ENCODE peak calls at places on chromosomes 7 and 10, in eight cellular contexts. Y, D, L, H, B, T, J and Q are unnamed samples. For H3K27me3, the result is how much of the 10 kb centered on the place peaks cover.

GRCh38 chr7:111741811-111742240 is 179.5 kb upstream of the IMMP2L start:
- DNase-seq in Y (peak), L (peak), T (peak), B (no peak), J (peak), D (peak), H (peak), Q (peak)

GRCh38 chr7:157471259-157472125 is 134.7 kb downstream of the DNAJB6 start:
- DNase-seq in J (no peak), B (no peak), D (no peak), H (no peak), L (peak), T (peak), Y (no peak), Q (no peak)

GRCh38 chr10:70412356-70412755 is 8.4 kb downstream of the EIF4EBP2 start:
- DNase-seq in T (no peak), H (no peak), L (no peak), J (no peak), Y (no peak), D (no peak), B (no peak), Q (no peak)

GRCh38 chr10:128047337-128047736 is 78.9 kb downstream of the MKI67 start:
- DNase-seq in J (peak), B (no peak), D (peak), L (peak), Y (peak), H (peak), T (peak), Q (peak)

GRCh38 chr7:151497306-151497871 is 22.3 kb downstream of the RHEB start:
- DNase-seq in D (no peak), B (no peak), L (no peak), T (no peak), H (no peak), Y (no peak), J (no peak), Q (no peak)

GRCh38 chr7:84188811-84189405 is 5.7 kb downstream of the SEMA3A start:
- DNase-seq in Y (no peak), T (no peak), L (no peak), D (no peak), H (peak), B (no peak), J (peak), Q (peak)

GRCh38 chr7:77330169-77330882 is 85.8 kb downstream of the GSAP start:
- DNase-seq in L (no peak), J (peak), Y (no peak), T (peak), D (no peak), B (no peak), H (peak), Q (peak)

GRCh38 chr7:95952851-95953250 is 180.5 kb downstream of the DYNC1I1 start:
- DNase-seq in J (no peak), D (no peak), H (no peak), L (no peak), Y (no peak), B (no peak), T (no peak), Q (peak)

GRCh38 chr10:75773139-75773801 is 341.8 kb downstream of the LRMDA start:
- DNase-seq in B (no peak), T (no peak), J (no peak), D (no peak), L (peak), H (peak), Y (no peak), Q (peak)

GRCh38 chr7:48161407-48162125 is 9.7 kb upstream of the ABCA13 start:
- DNase-seq in B (no peak), J (no peak), L (no peak), T (no peak), Y (no peak), D (no peak), H (no peak), Q (no peak)

GRCh38 chr7:371119-371778 is 81.3 kb downstream of the FOXL3 start:
- DNase-seq in L (peak), D (peak), Y (peak), T (no peak), J (no peak), H (no peak), B (no peak), Q (no peak)

GRCh38 chr10:46560381-46560780 is 3.9 kb upstream of the GPRIN2 start:
- DNase-seq in L (peak), H (no peak), Y (no peak), D (peak), B (no peak), J (no peak), T (peak), Q (no peak)

GRCh38 chr10:3624367-3624766 is 160.6 kb downstream of the KLF6 start:
- DNase-seq in T (no peak), H (peak), D (no peak), Y (no peak), J (no peak), B (peak), L (no peak), Q (peak)

GRCh38 chr10:17100586-17100985 is 29.0 kb downstream of the CUBN start:
- DNase-seq in J (peak), T (no peak), H (no peak), Y (peak), L (no peak), B (no peak), D (no peak), Q (no peak)

GRCh38 chr10:116833986-116834760 is 15.1 kb upstream of the ENO4 start:
- DNase-seq in B (no peak), D (no peak), H (no peak), Y (no peak), J (no peak), L (no peak), T (no peak), Q (no peak)

GRCh38 chr7:130880668-130881067 is 146.7 kb upstream of the KLF14 start:
- DNase-seq in L (no peak), T (no peak), B (no peak), Y (no peak), J (no peak), D (no peak), H (peak), Q (no peak)

GRCh38 chr10:116815641-116816415 is 33.5 kb upstream of the ENO4 start:
- DNase-seq in B (no peak), L (no peak), Y (no peak), D (no peak), T (no peak), J (no peak), H (no peak), Q (no peak)

GRCh38 chr7:22281481-22281880 is 75.5 kb downstream of the RAPGEF5 start:
- DNase-seq in B (no peak), H (no peak), L (no peak), J (no peak), D (no peak), T (no peak), Y (no peak), Q (no peak)
- H3K27me3 ChIP-seq in B (under half), H (under half), L (under half), J (under half), D (under half), T (under half), Y (under half), Q (under half)

GRCh38 chr7:119175916-119176627 is 951.6 kb downstream of the ANKRD7 start:
- DNase-seq in T (no peak), D (no peak), Y (no peak), B (no peak), H (peak), J (peak), L (peak), Q (peak)
- TF ChIP-seq CTCF in T (peak), D (peak), Y (peak), B (peak), H (peak), J (peak), L (peak), Q (peak)

GRCh38 chr10:13322615-13323148 is 22.8 kb upstream of the PHYH start:
- DNase-seq in H (no peak), L (no peak), T (no peak), B (no peak), Y (no peak), J (no peak), D (no peak), Q (no peak)
- H3K4me3 ChIP-seq in H (no peak), L (no peak), T (no peak), B (no peak), Y (no peak), J (no peak), D (no peak), Q (no peak)

GRCh38 chr10:31138026-31138553 is 106.4 kb upstream of the ZNF438 start:
- DNase-seq in B (no peak), L (no peak), J (no peak), T (no peak), D (no peak), H (peak), Y (no peak), Q (no peak)
- H3K27me3 ChIP-seq in B (under half), L (under half), J (under half), T (under half), D (under half), H (under half), Y (under half), Q (under half)

GRCh38 chr7:102288285-102288930 is 1.7 kb downstream of the SH2B2 start:
- DNase-seq in T (no peak), Y (no peak), J (no peak), D (no peak), B (no peak), H (no peak), L (no peak), Q (no peak)
- TF ChIP-seq CTCF in T (no peak), Y (peak), J (no peak), D (no peak), B (no peak), H (no peak), L (no peak), Q (no peak)

DNA sequence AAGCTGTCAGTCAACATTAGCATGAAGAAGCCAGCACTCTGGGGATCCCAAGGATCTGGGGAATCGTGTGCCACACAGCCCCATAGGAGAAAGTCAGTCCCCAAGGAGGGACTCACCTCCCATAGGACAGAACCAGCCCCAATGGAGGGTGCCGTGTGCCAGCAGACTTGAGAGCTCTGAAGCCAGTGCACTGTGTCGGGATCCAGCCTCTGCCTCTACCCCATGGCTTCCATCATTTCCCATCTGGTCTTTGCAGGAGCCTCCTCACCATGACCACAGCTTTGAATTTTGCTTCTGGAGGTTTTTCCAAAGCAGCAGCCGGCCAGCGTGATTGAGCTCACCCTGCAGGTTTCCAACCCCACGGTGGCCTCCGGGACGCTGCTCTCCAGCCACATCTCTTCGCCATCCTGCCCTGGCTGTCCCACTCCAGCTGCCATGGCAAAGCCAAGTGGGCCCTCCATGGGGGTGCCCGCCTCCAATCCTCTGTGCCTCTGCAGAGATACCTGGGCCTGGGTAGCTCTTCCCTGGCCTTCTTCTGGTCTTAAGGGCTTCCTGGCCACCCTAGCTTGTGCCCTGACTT is 171.9 kb upstream of the SHH start:
- DNase-seq in Y (no peak), D (no peak), B (no peak), J (no peak), L (peak), T (no peak), H (no peak), Q (no peak)
- H3K4me3 ChIP-seq in Y (no peak), D (no peak), B (no peak), J (no peak), L (no peak), T (no peak), H (no peak), Q (no peak)

DNA sequence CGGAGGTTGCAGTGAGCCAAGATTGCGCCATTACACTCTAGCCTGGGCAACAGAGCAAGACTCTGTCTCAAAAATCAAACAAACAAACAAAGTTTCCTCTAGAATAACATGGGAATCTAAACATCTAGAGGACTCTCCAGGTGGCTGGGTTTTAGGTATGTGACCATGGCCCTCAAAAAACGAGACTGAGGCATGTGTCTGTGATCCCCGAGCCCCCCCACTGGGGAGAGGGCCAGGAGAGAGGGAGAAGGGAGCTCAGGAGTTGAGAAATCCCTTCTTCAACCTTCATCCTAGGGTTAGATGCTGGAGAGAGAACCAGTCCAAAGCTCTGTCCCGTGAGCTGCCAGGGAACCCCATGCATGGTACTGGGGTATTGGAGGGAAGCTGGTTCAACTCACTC is 188.0 kb upstream of the LYZL2 start:
- DNase-seq in T (no peak), H (no peak), Y (no peak), J (no peak), B (no peak), D (no peak), L (no peak), Q (no peak)
- H3K27me3 ChIP-seq in T (under half), H (under half), Y (under half), J (under half), B (under half), D (under half), L (under half), Q (under half)

GRCh38 chr10:122196218-122196617 is 74.9 kb upstream of the BTBD16 start:
- DNase-seq in L (no peak), D (no peak), T (no peak), J (no peak), B (no peak), H (no peak), Y (no peak), Q (no peak)
- TF ChIP-seq CTCF in L (no peak), D (no peak), T (no peak), J (no peak), B (no peak), H (no peak), Y (no peak), Q (no peak)

DNA sequence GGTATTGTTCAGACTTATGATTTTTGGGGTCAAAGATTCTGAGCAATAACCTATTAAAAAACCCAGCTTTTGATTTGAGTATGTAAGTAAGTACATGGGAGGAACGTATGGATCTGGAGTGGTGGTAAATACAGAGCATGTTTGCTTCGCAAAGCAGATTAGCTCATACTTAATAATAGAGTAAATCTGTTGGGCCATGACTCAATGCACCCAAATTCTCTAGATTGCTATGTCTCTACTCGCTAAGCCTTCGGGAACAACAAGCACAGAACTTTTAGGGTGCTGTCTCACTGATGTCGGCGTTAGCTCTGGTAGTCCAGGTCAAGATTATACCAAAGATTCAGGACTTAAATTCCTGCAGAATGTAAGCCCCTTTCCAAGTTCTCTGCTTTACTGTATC is 801 bp upstream of the MINPP1 start:
- DNase-seq in D (no peak), H (no peak), B (no peak), J (peak), L (no peak), Y (no peak), T (no peak), Q (peak)
- H3K4me3 ChIP-seq in D (peak), H (peak), B (peak), J (peak), L (peak), Y (peak), T (peak), Q (peak)